ENCODE peak calls at places on chromosomes 11 and 22, in nine cellular contexts. M, U, V, F, O, W, Q, C and A are unnamed samples.

GRCh38 chr11:44267366-44268072 is 42.4 kb downstream of the ALX4 start:
- DNase-seq in F (no peak), O (no peak), W (no peak), Q (no peak), V (no peak), C (no peak), M (no peak), U (no peak), A (no peak)

GRCh38 chr11:131408011-131408640 is 37.7 kb downstream of the NTM start:
- DNase-seq in C (peak), W (no peak), Q (peak), U (no peak), V (peak), O (peak), F (peak), M (no peak), A (peak)

GRCh38 chr11:92843455-92843854 is 126.0 kb upstream of the MTNR1B start:
- DNase-seq in O (no peak), M (no peak), U (no peak), F (no peak), V (no peak), W (no peak), Q (no peak), C (no peak), A (no peak)

GRCh38 chr22:21865041-21865440 is 2.4 kb downstream of the MAPK1 start:
- DNase-seq in C (peak), V (peak), F (peak), U (no peak), Q (no peak), O (peak), M (no peak), W (peak), A (peak)

GRCh38 chr22:49672013-49672516 is 155.6 kb downstream of the BRD1 start:
- DNase-seq in C (no peak), M (no peak), U (no peak), Q (no peak), O (no peak), W (no peak), F (no peak), V (no peak), A (no peak)

GRCh38 chr11:126132319-126132718 is 69.7 kb upstream of the CDON start:
- DNase-seq in M (no peak), O (peak), C (no peak), W (no peak), V (peak), U (no peak), Q (no peak), F (no peak), A (peak)

GRCh38 chr22:44521326-44521725 is 23.3 kb upstream of the RTL6 start:
- DNase-seq in M (no peak), C (no peak), V (no peak), Q (no peak), W (no peak), F (no peak), O (no peak), U (no peak), A (no peak)

GRCh38 chr11:2767071-2767470 is 67.3 kb upstream of the KCNQ1OT1 start:
- DNase-seq in O (no peak), W (no peak), U (no peak), Q (no peak), M (no peak), C (no peak), F (no peak), V (no peak), A (no peak)

GRCh38 chr11:129918361-129918760 is 23.0 kb upstream of the NFRKB start:
- DNase-seq in F (no peak), Q (no peak), C (no peak), U (no peak), M (no peak), O (no peak), W (no peak), V (no peak), A (no peak)

GRCh38 chr11:128039140-128040021 is 548.0 kb downstream of the ETS1 start:
- DNase-seq in V (peak), O (peak), Q (no peak), C (peak), M (peak), U (no peak), W (no peak), F (peak), A (peak)

GRCh38 chr22:25160120-25160996 is 39.3 kb upstream of the CRYBB3 start:
- DNase-seq in Q (no peak), M (no peak), W (no peak), U (no peak), C (no peak), O (no peak), F (no peak), V (no peak), A (no peak)

GRCh38 chr11:40160418-40160817 is 1299.0 kb downstream of the LRRC4C start:
- DNase-seq in V (no peak), M (no peak), W (no peak), U (no peak), Q (no peak), F (no peak), O (no peak), C (no peak), A (no peak)